ENCODE peak calls at places on chromosomes 11 and 22, in five cellular contexts. One of them, this sample, is unnamed.

GRCh38 chr11:55793321-55793720 is 2.0 kb upstream of the OR5D14 start:
- DNase-seq in HepG2: no peak
- DNase-seq in H1: no peak
- DNase-seq in GM12878: no peak
- DNase-seq in K562: no peak
- DNase-seq in this sample: no peak

GRCh38 chr11:110755961-110756360 is 43.7 kb upstream of the ARHGAP20 start:
- DNase-seq in HepG2: no peak
- DNase-seq in H1: no peak
- DNase-seq in GM12878: no peak
- DNase-seq in K562: no peak
- DNase-seq in this sample: no peak

GRCh38 chr11:61168292-61168691 is 7.1 kb upstream of the VPS37C start:
- DNase-seq in HepG2: no peak
- DNase-seq in H1: no peak
- DNase-seq in GM12878: no peak
- DNase-seq in K562: no peak
- DNase-seq in this sample: no peak

GRCh38 chr11:110481523-110481922 is 51.8 kb downstream of the FDX1 start:
- DNase-seq in HepG2: no peak
- DNase-seq in H1: no peak
- DNase-seq in GM12878: no peak
- DNase-seq in K562: no peak
- DNase-seq in this sample: no peak

GRCh38 chr22:43423046-43423445 is 11.2 kb downstream of the MPPED1 start:
- DNase-seq in HepG2: no peak
- DNase-seq in H1: no peak
- DNase-seq in GM12878: no peak
- DNase-seq in K562: no peak
- DNase-seq in this sample: no peak

GRCh38 chr11:90630176-90630575 is 407.3 kb upstream of the CHORDC1 start:
- DNase-seq in HepG2: no peak
- DNase-seq in H1: no peak
- DNase-seq in GM12878: no peak
- DNase-seq in K562: no peak
- DNase-seq in this sample: no peak

GRCh38 chr11:105045897-105046296 is 762 bp upstream of the CARD16 start:
- DNase-seq in HepG2: no peak
- DNase-seq in H1: no peak
- DNase-seq in GM12878: no peak
- DNase-seq in K562: no peak
- DNase-seq in this sample: no peak

GRCh38 chr11:93498099-93499040 is 44.8 kb downstream of the SMCO4 start:
- DNase-seq in HepG2: no peak
- DNase-seq in H1: peak; percentile 23
- DNase-seq in GM12878: no peak
- DNase-seq in K562: no peak
- DNase-seq in this sample: no peak

GRCh38 chr11:35141538-35141937 is 2.6 kb downstream of the CD44 start:
- DNase-seq in HepG2: no peak
- DNase-seq in H1: no peak
- DNase-seq in GM12878: no peak
- DNase-seq in K562: no peak
- DNase-seq in this sample: no peak

GRCh38 chr22:41237707-41238569 is 2.8 kb downstream of the CHADL start:
- DNase-seq in HepG2: no peak
- DNase-seq in H1: no peak
- DNase-seq in GM12878: peak; percentile 21
- DNase-seq in K562: no peak
- DNase-seq in this sample: no peak

GRCh38 chr22:35627267-35628041 is 10.3 kb upstream of the MB start:
- DNase-seq in HepG2: peak; percentile 64
- DNase-seq in H1: peak; percentile 63
- DNase-seq in GM12878: no peak
- DNase-seq in K562: no peak
- DNase-seq in this sample: peak; percentile 69

GRCh38 chr11:69653406-69653960 is 12.5 kb downstream of the CCND1 start:
- DNase-seq in HepG2: no peak
- DNase-seq in H1: no peak
- DNase-seq in GM12878: no peak
- DNase-seq in K562: no peak
- DNase-seq in this sample: no peak

GRCh38 chr22:31160328-31160978 is 471 bp downstream of the RNF185 start:
- DNase-seq in HepG2: no peak
- DNase-seq in H1: no peak
- DNase-seq in GM12878: no peak
- DNase-seq in K562: peak; percentile 29
- DNase-seq in this sample: no peak

GRCh38 chr22:47736166-47737034 is 974.0 kb downstream of the TBC1D22A start:
- DNase-seq in HepG2: no peak
- DNase-seq in H1: no peak
- DNase-seq in GM12878: no peak
- DNase-seq in K562: no peak
- DNase-seq in this sample: no peak

GRCh38 chr22:32583921-32584335 is 109.3 kb downstream of the FBXO7 start:
- DNase-seq in HepG2: peak; percentile 81
- DNase-seq in H1: no peak
- DNase-seq in GM12878: no peak
- DNase-seq in K562: no peak
- DNase-seq in this sample: no peak

GRCh38 chr11:128483211-128483788 is 104.1 kb downstream of the ETS1 start:
- DNase-seq in HepG2: no peak
- DNase-seq in H1: no peak
- DNase-seq in GM12878: peak; percentile 79
- DNase-seq in K562: no peak
- DNase-seq in this sample: no peak

GRCh38 chr22:43011079-43011478 is 3.9 kb downstream of the PACSIN2 start:
- DNase-seq in HepG2: peak; percentile 45
- DNase-seq in H1: no peak
- DNase-seq in GM12878: no peak
- DNase-seq in K562: no peak
- DNase-seq in this sample: no peak

GRCh38 chr11:85779956-85780640 is 30.8 kb downstream of the SYTL2 start:
- DNase-seq in HepG2: no peak
- DNase-seq in H1: no peak
- DNase-seq in GM12878: no peak
- DNase-seq in K562: no peak
- DNase-seq in this sample: no peak

GRCh38 chr11:74926304-74927030 is 22.4 kb downstream of the XRRA1 start:
- DNase-seq in HepG2: no peak
- DNase-seq in H1: no peak
- DNase-seq in GM12878: no peak
- DNase-seq in K562: no peak
- DNase-seq in this sample: no peak

GRCh38 chr11:19876750-19877149 is 164.1 kb downstream of the NAV2 start:
- DNase-seq in HepG2: no peak
- DNase-seq in H1: no peak
- DNase-seq in GM12878: no peak
- DNase-seq in K562: no peak
- DNase-seq in this sample: no peak

GRCh38 chr11:19819148-19819547 is 106.5 kb downstream of the NAV2 start:
- DNase-seq in HepG2: no peak
- DNase-seq in H1: no peak
- DNase-seq in GM12878: no peak
- DNase-seq in K562: no peak
- DNase-seq in this sample: no peak

GRCh38 chr22:31238057-31238456 is 26.0 kb downstream of the LIMK2 start:
- DNase-seq in HepG2: no peak
- DNase-seq in H1: no peak
- DNase-seq in GM12878: no peak
- DNase-seq in K562: no peak
- DNase-seq in this sample: no peak

GRCh38 chr11:61378713-61379313 is 13.6 kb upstream of the TMEM216 start:
- DNase-seq in HepG2: peak; percentile 49
- DNase-seq in H1: no peak
- DNase-seq in GM12878: no peak
- DNase-seq in K562: no peak
- DNase-seq in this sample: no peak

GRCh38 chr11:83674498-83674897 is 388.3 kb upstream of the CCDC90B start:
- DNase-seq in HepG2: no peak
- DNase-seq in H1: no peak
- DNase-seq in GM12878: no peak
- DNase-seq in K562: no peak
- DNase-seq in this sample: no peak

GRCh38 chr11:34313099-34313517 is 44.7 kb downstream of the ABTB2 start:
- DNase-seq in HepG2: no peak
- DNase-seq in H1: no peak
- DNase-seq in GM12878: peak; percentile 40
- DNase-seq in K562: no peak
- DNase-seq in this sample: no peak

GRCh38 chr11:126963603-126964353 is 36.8 kb downstream of the KIRREL3 start:
- DNase-seq in HepG2: no peak
- DNase-seq in H1: no peak
- DNase-seq in GM12878: no peak
- DNase-seq in K562: no peak
- DNase-seq in this sample: no peak
- TF ChIP-seq SRF in HepG2: no peak
- TF ChIP-seq SRF in H1: no peak
- TF ChIP-seq SRF in GM12878: no peak
- TF ChIP-seq SRF in K562: no peak
- TF ChIP-seq SRF in this sample: no peak

GRCh38 chr11:73291196-73291595 is 16.9 kb upstream of the ARHGEF17 start:
- DNase-seq in HepG2: no peak
- DNase-seq in H1: no peak
- DNase-seq in GM12878: no peak
- DNase-seq in K562: no peak
- DNase-seq in this sample: no peak

GRCh38 chr11:73287400-73288101 is 15.4 kb downstream of the P2RY6 start:
- DNase-seq in HepG2: no peak
- DNase-seq in H1: no peak
- DNase-seq in GM12878: no peak
- DNase-seq in K562: peak; percentile 39
- DNase-seq in this sample: no peak

GRCh38 chr11:73290536-73290935 is 17.5 kb upstream of the ARHGEF17 start:
- DNase-seq in HepG2: no peak
- DNase-seq in H1: no peak
- DNase-seq in GM12878: no peak
- DNase-seq in K562: no peak
- DNase-seq in this sample: no peak

GRCh38 chr11:73288197-73288872 is 16.2 kb downstream of the P2RY6 start:
- DNase-seq in HepG2: no peak
- DNase-seq in H1: no peak
- DNase-seq in GM12878: no peak
- DNase-seq in K562: no peak
- DNase-seq in this sample: no peak

DNA sequence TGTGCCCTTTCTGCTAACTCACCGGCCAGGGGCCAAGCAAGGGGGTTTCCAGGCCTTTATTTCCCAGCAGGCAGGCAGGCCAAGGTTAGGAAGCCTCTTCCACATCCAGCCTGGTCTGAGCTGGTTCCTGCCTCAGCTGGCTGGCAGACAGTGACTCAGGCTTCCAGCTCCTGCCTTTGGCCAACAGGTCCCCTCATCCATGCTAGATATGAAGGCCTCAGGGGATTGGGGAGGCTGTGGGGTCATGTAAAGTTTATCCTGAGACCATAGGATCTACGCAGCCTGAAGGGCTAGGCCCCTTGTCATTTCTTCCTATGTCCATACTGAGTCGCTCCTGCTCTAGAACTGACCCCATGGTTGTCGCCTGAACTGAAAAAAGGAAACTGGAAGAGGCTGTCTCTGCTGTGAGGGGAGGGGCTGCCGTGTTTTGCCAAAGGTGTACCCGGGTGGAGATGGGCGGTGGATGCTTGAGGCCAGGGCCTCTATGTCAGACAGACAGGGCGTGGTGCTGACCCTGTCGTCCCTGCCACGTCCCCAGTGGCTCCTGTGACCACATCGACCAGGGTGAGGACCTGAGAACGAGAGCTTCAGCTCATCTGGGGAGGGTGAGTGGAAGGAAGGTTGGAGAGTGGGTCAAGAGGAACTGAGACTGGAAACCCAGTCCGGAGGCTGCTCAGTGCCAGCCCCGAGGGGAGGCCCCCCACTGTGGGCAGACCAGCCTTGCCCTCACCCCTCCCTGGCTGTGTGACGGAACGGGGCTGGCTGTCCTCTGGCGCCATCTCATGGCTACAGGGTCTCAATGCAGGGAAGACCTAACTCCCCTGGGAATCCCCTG is 17.0 kb downstream of the P2RY6 start:
- DNase-seq in HepG2: peak; percentile 64
- DNase-seq in H1: no peak
- DNase-seq in GM12878: peak; percentile 70
- DNase-seq in K562: peak; percentile 89
- DNase-seq in this sample: peak; percentile 53
- TF ChIP-seq SRF in HepG2: no peak
- TF ChIP-seq SRF in H1: no peak
- TF ChIP-seq SRF in GM12878: no peak
- TF ChIP-seq SRF in K562: no peak
- TF ChIP-seq SRF in this sample: no peak

GRCh38 chr11:46603704-46604308 is 10.0 kb upstream of the AMBRA1 start:
- DNase-seq in HepG2: no peak
- DNase-seq in H1: no peak
- DNase-seq in GM12878: no peak
- DNase-seq in K562: no peak
- DNase-seq in this sample: no peak

GRCh38 chr11:46599340-46600067 is 5.7 kb upstream of the AMBRA1 start:
- DNase-seq in HepG2: no peak
- DNase-seq in H1: no peak
- DNase-seq in GM12878: no peak
- DNase-seq in K562: no peak
- DNase-seq in this sample: no peak

GRCh38 chr11:46597609-46598219 is 3.9 kb upstream of the AMBRA1 start:
- DNase-seq in HepG2: no peak
- DNase-seq in H1: no peak
- DNase-seq in GM12878: no peak
- DNase-seq in K562: peak; percentile 70
- DNase-seq in this sample: no peak

GRCh38 chr11:46600162-46600561 is 6.3 kb upstream of the AMBRA1 start:
- DNase-seq in HepG2: no peak
- DNase-seq in H1: no peak
- DNase-seq in GM12878: no peak
- DNase-seq in K562: no peak
- DNase-seq in this sample: no peak

GRCh38 chr11:46601129-46601528 is 7.3 kb upstream of the AMBRA1 start:
- DNase-seq in HepG2: no peak
- DNase-seq in H1: no peak
- DNase-seq in GM12878: no peak
- DNase-seq in K562: no peak
- DNase-seq in this sample: no peak
- TF ChIP-seq SRF in HepG2: no peak
- TF ChIP-seq SRF in H1: no peak
- TF ChIP-seq SRF in GM12878: no peak
- TF ChIP-seq SRF in K562: no peak
- TF ChIP-seq SRF in this sample: no peak

DNA sequence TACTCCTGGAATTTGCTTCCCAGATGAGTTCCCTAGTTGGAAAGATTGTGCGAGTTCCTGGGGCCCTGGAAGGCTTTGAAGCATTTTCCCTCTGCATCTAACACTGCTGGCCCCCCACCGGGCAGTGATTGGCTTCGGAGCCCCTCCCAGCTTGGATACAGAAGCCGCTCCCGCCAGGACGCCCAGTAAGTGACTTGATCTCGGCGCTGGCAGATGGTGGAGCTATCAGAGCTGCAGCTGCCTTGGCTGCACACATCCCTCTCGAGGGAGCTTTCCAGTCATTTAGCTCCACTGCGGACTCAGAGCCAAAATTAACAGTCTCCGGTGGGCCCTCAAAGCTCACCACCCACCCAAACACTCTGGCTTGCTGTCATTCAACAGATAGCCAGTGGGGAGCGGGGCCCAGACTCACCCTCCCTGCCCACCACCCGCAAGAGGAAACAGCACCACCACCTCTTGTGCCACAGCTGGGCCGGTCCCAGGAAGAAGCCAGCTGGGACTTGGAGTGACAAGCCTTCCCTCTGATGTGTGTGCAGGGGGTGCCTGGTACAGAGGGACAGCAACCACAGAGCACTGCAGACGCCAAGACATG is 162.3 kb downstream of the TRIM29 start:
- DNase-seq in HepG2: no peak
- DNase-seq in H1: peak; percentile 39
- DNase-seq in GM12878: no peak
- DNase-seq in K562: no peak
- DNase-seq in this sample: no peak
- TF ChIP-seq SRF in HepG2: no peak
- TF ChIP-seq SRF in H1: no peak
- TF ChIP-seq SRF in GM12878: no peak
- TF ChIP-seq SRF in K562: no peak
- TF ChIP-seq SRF in this sample: no peak